ENCODE peak calls at places on chromosomes 4 and X, in ten cellular contexts. Z is fibroblast of lung, M is cardiac muscle cell, C is psoas muscle, W is lower leg skin, S is mucosa of descending colon, A is Peyer's patch, X is mammary epithelial cell, V is fibroblast of the aortic adventitia, J is cardiac fibroblast. Y is an unnamed sample.

GRCh38 chrX:27336466-27337091 is 126.6 kb downstream of the PPP4R3C start:
- DNase-seq in Z (peak; percentile 26), M (peak; percentile 19), C (no peak), W (no peak), S (peak; percentile 21), A (peak; percentile 49), X (peak; percentile 16), V (peak; percentile 0), J (peak; percentile 20), Y (no peak)

GRCh38 chr4:185183622-185184281 is 20.0 kb downstream of the CFAP97 start:
- DNase-seq in Z (peak; percentile 96), M (peak; percentile 95), C (peak; percentile 68), W (peak; percentile 91), S (peak; percentile 51), A (peak; percentile 95), X (peak; percentile 66), V (peak; percentile 97), J (peak; percentile 95), Y (peak; percentile 92)

GRCh38 chrX:71514367-71515038 is 18.4 kb upstream of the OGT start:
- DNase-seq in Z (no peak), M (no peak), C (no peak), W (no peak), S (no peak), A (peak; percentile 51), X (no peak), V (no peak), J (no peak), Y (no peak)

GRCh38 chr4:80963051-80963450 is 67.5 kb upstream of the BMP3 start:
- DNase-seq in Z (peak; percentile 3), M (no peak), C (no peak), W (no peak), S (no peak), A (no peak), X (peak; percentile 19), V (no peak), J (no peak), Y (no peak)

GRCh38 chrX:98203800-98204199 is 1320.1 kb downstream of the RPA4 start:
- DNase-seq in Z (peak; percentile 0), M (no peak), C (no peak), W (no peak), S (no peak), A (no peak), X (peak; percentile 1), V (no peak), J (no peak), Y (no peak)

GRCh38 chr4:138238521-138239292 is 3.4 kb downstream of the SLC7A11 start:
- DNase-seq in Z (no peak), M (no peak), C (no peak), W (no peak), S (no peak), A (no peak), X (no peak), V (no peak), J (no peak), Y (no peak)

GRCh38 chrX:66544181-66544580 is 94.7 kb downstream of the EDA2R start:
- DNase-seq in Z (no peak), M (no peak), C (no peak), W (no peak), S (no peak), A (no peak), X (no peak), V (no peak), J (no peak), Y (no peak)

GRCh38 chrX:30657542-30658238 is 4.5 kb downstream of the GK start:
- DNase-seq in Z (peak; percentile 47), M (peak; percentile 14), C (no peak), W (no peak), S (no peak), A (peak; percentile 52), X (peak; percentile 79), V (peak; percentile 63), J (peak; percentile 26), Y (no peak)

GRCh38 chrX:67724359-67725110 is 180.7 kb downstream of the AR start:
- DNase-seq in Z (peak; percentile 35), M (peak; percentile 7), C (peak; percentile 55), W (no peak), S (no peak), A (no peak), X (no peak), V (peak; percentile 27), J (no peak), Y (peak; percentile 4)

GRCh38 chr4:71113294-71113693 is 119.8 kb downstream of the DCK start:
- DNase-seq in Z (no peak), M (no peak), C (no peak), W (no peak), S (no peak), A (peak; percentile 76), X (no peak), V (no peak), J (no peak), Y (no peak)
- TF ChIP-seq CTCF in Z (no peak), M (peak; percentile 3), C (no peak), W (no peak), S (no peak), A (no peak), X (peak; percentile 42), V (no peak), J (peak; percentile 12), Y (no peak)

GRCh38 chr4:159195400-159195799 is 92.5 kb downstream of the RAPGEF2 start:
- DNase-seq in Z (no peak), M (no peak), C (no peak), W (no peak), S (no peak), A (no peak), X (no peak), V (no peak), J (no peak), Y (no peak)

GRCh38 chr4:159201168-159201567 is 98.3 kb downstream of the RAPGEF2 start:
- DNase-seq in Z (no peak), M (no peak), C (no peak), W (no peak), S (no peak), A (no peak), X (no peak), V (no peak), J (no peak), Y (no peak)

GRCh38 chr4:159199827-159200226 is 96.9 kb downstream of the RAPGEF2 start:
- DNase-seq in Z (no peak), M (no peak), C (no peak), W (no peak), S (no peak), A (no peak), X (no peak), V (no peak), J (no peak), Y (no peak)

GRCh38 chr4:159197260-159197884 is 94.5 kb downstream of the RAPGEF2 start:
- DNase-seq in Z (no peak), M (no peak), C (no peak), W (no peak), S (no peak), A (no peak), X (no peak), V (no peak), J (no peak), Y (no peak)

DNA sequence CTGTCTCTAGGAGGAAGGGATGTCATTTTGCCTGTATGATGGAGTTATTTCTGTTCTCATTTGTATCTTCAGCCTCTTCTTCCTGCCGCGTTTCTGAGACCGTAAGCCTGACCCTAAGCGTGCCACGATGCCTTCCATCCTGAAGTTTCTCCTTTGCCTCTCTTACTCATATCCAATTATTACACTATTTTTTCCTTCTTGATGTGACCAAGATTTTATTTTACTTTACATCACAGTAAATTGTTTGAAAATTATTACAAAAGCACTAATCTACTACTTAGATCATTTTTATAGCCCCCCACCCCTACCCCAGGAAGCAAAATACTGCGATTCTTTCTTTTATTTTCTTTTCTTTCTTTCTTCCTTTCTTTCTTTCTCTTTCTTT is 95.0 kb downstream of the RAPGEF2 start:
- DNase-seq in Z (no peak), M (no peak), C (no peak), W (no peak), S (no peak), A (no peak), X (no peak), V (no peak), J (no peak), Y (no peak)
- H3K4me3 ChIP-seq in Z (no peak overlapping the region), M (no peak overlapping the region), C (peak overlapping the region; percentile 19), W (no peak overlapping the region), S (no peak overlapping the region), A (no peak overlapping the region), X (no peak overlapping the region), V (no peak overlapping the region), J (no peak overlapping the region), Y (no peak overlapping the region)

GRCh38 chrX:9882669-9883446 is 84.3 kb upstream of the CLDN34 start:
- DNase-seq in Z (peak; percentile 58), M (peak; percentile 80), C (no peak), W (no peak), S (no peak), A (no peak), X (no peak), V (peak; percentile 18), J (peak; percentile 79), Y (no peak)
- TF ChIP-seq CTCF in Z (no peak), M (peak; percentile 26), C (no peak), W (no peak), S (no peak), A (no peak), X (no peak), V (no peak), J (peak; percentile 9), Y (no peak)

GRCh38 chr4:122731676-122732075 is 828 bp upstream of the BBS12 start:
- DNase-seq in Z (no peak), M (no peak), C (no peak), W (no peak), S (no peak), A (no peak), X (no peak), V (no peak), J (no peak), Y (no peak)
- H3K4me3 ChIP-seq in Z (peak overlapping the region; percentile 80), M (peak overlapping the region; percentile 25), C (peak overlapping the region; percentile 89), W (no peak overlapping the region), S (peak overlapping the region; percentile 35), A (no peak overlapping the region), X (peak overlapping the region; percentile 31), V (no peak overlapping the region), J (no peak overlapping the region), Y (no peak overlapping the region)

DNA sequence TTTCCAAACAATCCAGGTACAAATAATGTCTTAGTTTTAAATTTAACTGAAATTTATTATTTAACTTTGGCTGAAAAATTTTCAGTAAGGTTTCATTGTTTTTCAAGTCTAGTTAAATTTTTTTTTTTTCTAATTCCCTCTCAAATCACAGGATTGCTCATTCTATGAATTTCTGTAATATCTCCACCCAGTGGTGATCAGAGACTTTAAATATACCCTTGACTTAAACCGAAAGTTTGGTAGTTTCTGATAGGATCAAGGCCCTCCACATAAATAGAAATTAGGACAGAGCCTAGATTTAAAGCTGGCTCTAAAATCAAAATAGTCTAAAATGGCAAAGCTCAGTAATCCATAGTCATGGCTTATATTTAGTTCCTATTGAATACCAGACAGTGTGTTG is 175.4 kb downstream of the TBCK start:
- DNase-seq in Z (peak; percentile 19), M (no peak), C (no peak), W (no peak), S (no peak), A (no peak), X (no peak), V (peak; percentile 2), J (no peak), Y (no peak)
- TF ChIP-seq CTCF in Z (no peak), M (no peak), C (no peak), W (no peak), S (no peak), A (no peak), X (no peak), V (no peak), J (no peak), Y (no peak)

DNA sequence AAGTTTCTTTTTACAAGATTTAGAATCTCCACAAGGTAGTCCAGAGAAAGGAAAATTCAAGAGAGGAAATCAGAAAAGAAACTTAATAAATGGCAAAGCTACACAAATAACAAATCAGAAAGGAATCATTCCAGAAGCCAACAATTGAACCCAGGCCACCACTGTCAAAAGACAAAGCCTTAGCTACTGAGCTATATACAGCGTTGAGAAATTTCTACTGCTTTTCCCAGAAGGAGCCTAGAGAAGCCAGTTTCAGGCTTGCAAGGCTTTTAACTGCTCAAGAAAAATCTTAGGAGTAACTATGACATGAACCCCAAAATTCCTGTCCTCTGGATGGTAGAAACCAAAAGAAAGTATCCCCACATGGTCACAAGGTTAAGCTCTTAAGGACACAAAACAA is 129.0 kb downstream of the DMD start:
- DNase-seq in Z (no peak), M (no peak), C (no peak), W (no peak), S (no peak), A (no peak), X (no peak), V (no peak), J (no peak), Y (no peak)
- H3K4me3 ChIP-seq in Z (no peak overlapping the region), M (no peak overlapping the region), C (no peak overlapping the region), W (no peak overlapping the region), S (no peak overlapping the region), A (no peak overlapping the region), X (no peak overlapping the region), V (no peak overlapping the region), J (no peak overlapping the region), Y (no peak overlapping the region)